ENCODE peak calls at places on chromosomes 6 and 20, in seven cellular contexts. One of them, this sample, is unnamed. For H3K27me3 and H3K36me3, the result is how much of the 10 kb centered on the place peaks cover.

GRCh38 chr6:40328988-40329545 is 258.1 kb downstream of the LRFN2 start:
- DNase-seq in lung: no peak
- DNase-seq in astrocyte: no peak
- DNase-seq in heart right ventricle: no peak
- DNase-seq in CD8-positive, alpha-beta T cell: no peak
- DNase-seq in esophagus muscularis mucosa: no peak
- DNase-seq in Peyer's patch: no peak
- DNase-seq in this sample: no peak

GRCh38 chr6:9657994-9658393 is 756.9 kb downstream of the TFAP2A start:
- DNase-seq in astrocyte: peak
- DNase-seq in lung: no peak
- DNase-seq in CD8-positive, alpha-beta T cell: no peak
- DNase-seq in heart right ventricle: no peak
- DNase-seq in Peyer's patch: no peak
- DNase-seq in esophagus muscularis mucosa: no peak
- DNase-seq in this sample: no peak

GRCh38 chr20:59583428-59584277 is 20.7 kb upstream of the PHACTR3 start:
- DNase-seq in CD8-positive, alpha-beta T cell: no peak
- DNase-seq in astrocyte: no peak
- DNase-seq in Peyer's patch: peak
- DNase-seq in heart right ventricle: peak
- DNase-seq in esophagus muscularis mucosa: no peak
- DNase-seq in lung: no peak
- DNase-seq in this sample: peak

GRCh38 chr6:152863618-152864326 is 113.2 kb downstream of the VIP start:
- DNase-seq in CD8-positive, alpha-beta T cell: peak
- DNase-seq in lung: peak
- DNase-seq in Peyer's patch: peak
- DNase-seq in esophagus muscularis mucosa: no peak
- DNase-seq in heart right ventricle: peak
- DNase-seq in astrocyte: peak
- DNase-seq in this sample: peak

GRCh38 chr6:85459224-85459901 is 9.5 kb downstream of the NT5E start:
- DNase-seq in CD8-positive, alpha-beta T cell: no peak
- DNase-seq in lung: no peak
- DNase-seq in heart right ventricle: no peak
- DNase-seq in esophagus muscularis mucosa: no peak
- DNase-seq in astrocyte: peak
- DNase-seq in Peyer's patch: no peak
- DNase-seq in this sample: no peak

GRCh38 chr6:139519097-139519496 is 144.6 kb upstream of the CITED2 start:
- DNase-seq in esophagus muscularis mucosa: no peak
- DNase-seq in astrocyte: no peak
- DNase-seq in CD8-positive, alpha-beta T cell: no peak
- DNase-seq in heart right ventricle: no peak
- DNase-seq in Peyer's patch: no peak
- DNase-seq in lung: no peak
- DNase-seq in this sample: no peak

GRCh38 chr6:140073456-140073855 is 699.0 kb upstream of the CITED2 start:
- DNase-seq in heart right ventricle: no peak
- DNase-seq in esophagus muscularis mucosa: no peak
- DNase-seq in Peyer's patch: no peak
- DNase-seq in lung: no peak
- DNase-seq in astrocyte: no peak
- DNase-seq in CD8-positive, alpha-beta T cell: no peak
- DNase-seq in this sample: no peak

GRCh38 chr6:20409427-20409971 is 7.8 kb downstream of the E2F3 start:
- DNase-seq in CD8-positive, alpha-beta T cell: no peak
- DNase-seq in heart right ventricle: no peak
- DNase-seq in Peyer's patch: peak
- DNase-seq in esophagus muscularis mucosa: no peak
- DNase-seq in lung: no peak
- DNase-seq in astrocyte: no peak
- DNase-seq in this sample: no peak

GRCh38 chr6:160996316-160996715 is 4.7 kb downstream of the MAP3K4 start:
- DNase-seq in esophagus muscularis mucosa: no peak
- DNase-seq in lung: no peak
- DNase-seq in CD8-positive, alpha-beta T cell: no peak
- DNase-seq in Peyer's patch: no peak
- DNase-seq in heart right ventricle: no peak
- DNase-seq in astrocyte: peak
- DNase-seq in this sample: no peak

GRCh38 chr6:1200706-1201105 is 111.2 kb upstream of the FOXQ1 start:
- DNase-seq in heart right ventricle: no peak
- DNase-seq in CD8-positive, alpha-beta T cell: no peak
- DNase-seq in Peyer's patch: no peak
- DNase-seq in astrocyte: no peak
- DNase-seq in lung: no peak
- DNase-seq in esophagus muscularis mucosa: no peak
- DNase-seq in this sample: peak

GRCh38 chr6:151564654-151565053 is 70.8 kb downstream of the CCDC170 start:
- DNase-seq in heart right ventricle: no peak
- DNase-seq in esophagus muscularis mucosa: no peak
- DNase-seq in Peyer's patch: no peak
- DNase-seq in lung: no peak
- DNase-seq in astrocyte: no peak
- DNase-seq in CD8-positive, alpha-beta T cell: no peak
- DNase-seq in this sample: no peak

GRCh38 chr6:50822078-50822476 is 3.4 kb downstream of the TFAP2B start:
- DNase-seq in lung: no peak
- DNase-seq in astrocyte: no peak
- DNase-seq in CD8-positive, alpha-beta T cell: no peak
- DNase-seq in Peyer's patch: no peak
- DNase-seq in esophagus muscularis mucosa: no peak
- DNase-seq in heart right ventricle: no peak
- DNase-seq in this sample: no peak

GRCh38 chr6:85610182-85610895 is 16.7 kb upstream of the SNX14 start:
- DNase-seq in lung: no peak
- DNase-seq in heart right ventricle: no peak
- DNase-seq in esophagus muscularis mucosa: no peak
- DNase-seq in astrocyte: no peak
- DNase-seq in CD8-positive, alpha-beta T cell: no peak
- DNase-seq in Peyer's patch: no peak
- DNase-seq in this sample: no peak

GRCh38 chr6:108559884-108560462 is 744 bp upstream of the FOXO3 start:
- DNase-seq in heart right ventricle: peak
- DNase-seq in astrocyte: peak
- DNase-seq in Peyer's patch: peak
- DNase-seq in CD8-positive, alpha-beta T cell: no peak
- DNase-seq in lung: peak
- DNase-seq in esophagus muscularis mucosa: peak
- DNase-seq in this sample: peak

GRCh38 chr6:45478235-45478634 is 100.5 kb upstream of the SUPT3H start:
- DNase-seq in esophagus muscularis mucosa: no peak
- DNase-seq in heart right ventricle: no peak
- DNase-seq in astrocyte: peak
- DNase-seq in CD8-positive, alpha-beta T cell: no peak
- DNase-seq in lung: no peak
- DNase-seq in Peyer's patch: no peak
- DNase-seq in this sample: no peak

GRCh38 chr6:154382707-154383106 is 26.1 kb upstream of the IPCEF1 start:
- DNase-seq in CD8-positive, alpha-beta T cell: no peak
- DNase-seq in heart right ventricle: no peak
- DNase-seq in astrocyte: peak
- DNase-seq in lung: no peak
- DNase-seq in Peyer's patch: no peak
- DNase-seq in esophagus muscularis mucosa: no peak
- DNase-seq in this sample: no peak

GRCh38 chr6:68778356-68779020 is 143.4 kb downstream of the ADGRB3 start:
- DNase-seq in lung: no peak
- DNase-seq in astrocyte: peak
- DNase-seq in esophagus muscularis mucosa: no peak
- DNase-seq in Peyer's patch: no peak
- DNase-seq in heart right ventricle: peak
- DNase-seq in CD8-positive, alpha-beta T cell: no peak
- DNase-seq in this sample: peak

GRCh38 chr6:169982461-169983386 is 231.3 kb downstream of the ERMARD start:
- DNase-seq in CD8-positive, alpha-beta T cell: no peak
- DNase-seq in astrocyte: no peak
- DNase-seq in Peyer's patch: peak
- DNase-seq in lung: no peak
- DNase-seq in esophagus muscularis mucosa: no peak
- DNase-seq in heart right ventricle: no peak
- DNase-seq in this sample: no peak

GRCh38 chr6:39228992-39229767 is at the start of gene KCNK5:
- DNase-seq in lung: peak
- DNase-seq in astrocyte: peak
- DNase-seq in esophagus muscularis mucosa: no peak
- DNase-seq in CD8-positive, alpha-beta T cell: peak
- DNase-seq in heart right ventricle: peak
- DNase-seq in Peyer's patch: peak
- DNase-seq in this sample: peak

GRCh38 chr20:58719971-58720371 is 27.4 kb downstream of the NPEPL1 start:
- DNase-seq in astrocyte: no peak
- DNase-seq in heart right ventricle: no peak
- DNase-seq in CD8-positive, alpha-beta T cell: no peak
- DNase-seq in Peyer's patch: no peak
- DNase-seq in esophagus muscularis mucosa: peak
- DNase-seq in lung: peak
- DNase-seq in this sample: no peak

GRCh38 chr6:95670011-95670463 is 92.7 kb downstream of the MANEA start:
- DNase-seq in heart right ventricle: no peak
- DNase-seq in CD8-positive, alpha-beta T cell: no peak
- DNase-seq in esophagus muscularis mucosa: no peak
- DNase-seq in lung: no peak
- DNase-seq in Peyer's patch: peak
- DNase-seq in astrocyte: no peak
- DNase-seq in this sample: no peak

GRCh38 chr6:137489410-137490371 is 4.5 kb downstream of the OLIG3 start:
- DNase-seq in lung: no peak
- DNase-seq in Peyer's patch: no peak
- DNase-seq in heart right ventricle: no peak
- DNase-seq in esophagus muscularis mucosa: peak
- DNase-seq in CD8-positive, alpha-beta T cell: no peak
- DNase-seq in astrocyte: no peak
- DNase-seq in this sample: no peak
- H3K27me3 ChIP-seq in lung: under half
- H3K27me3 ChIP-seq in Peyer's patch: under half
- H3K27me3 ChIP-seq in heart right ventricle: half or more
- H3K27me3 ChIP-seq in esophagus muscularis mucosa: half or more
- H3K27me3 ChIP-seq in CD8-positive, alpha-beta T cell: half or more
- H3K27me3 ChIP-seq in astrocyte: half or more
- H3K27me3 ChIP-seq in this sample: half or more

DNA sequence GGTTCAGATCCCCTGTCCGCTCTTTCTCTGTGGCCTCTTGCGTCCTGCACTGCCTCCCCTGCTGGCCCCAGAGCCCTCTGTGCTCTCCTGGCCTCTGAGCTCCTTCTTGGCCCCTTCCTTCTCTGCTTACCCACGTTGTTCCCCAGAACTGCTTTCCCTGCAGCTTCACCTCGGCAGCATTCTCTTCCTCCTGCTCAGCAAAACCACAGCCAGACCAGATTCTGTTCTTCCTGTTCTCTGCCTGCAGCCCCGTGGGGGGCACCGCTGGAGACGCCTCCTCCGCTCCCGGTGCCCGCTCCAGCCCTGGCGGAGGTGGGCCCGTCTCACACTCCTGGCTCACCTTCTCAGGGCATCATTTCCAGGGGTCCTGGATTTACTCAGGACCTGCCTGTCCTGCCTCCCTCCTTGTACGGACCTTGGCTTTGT is 59.7 kb downstream of the TCP11 start:
- DNase-seq in astrocyte: peak
- DNase-seq in heart right ventricle: no peak
- DNase-seq in lung: no peak
- DNase-seq in Peyer's patch: peak
- DNase-seq in esophagus muscularis mucosa: no peak
- DNase-seq in CD8-positive, alpha-beta T cell: no peak
- DNase-seq in this sample: no peak
- H3K36me3 ChIP-seq in astrocyte: under half
- H3K36me3 ChIP-seq in heart right ventricle: under half
- H3K36me3 ChIP-seq in lung: under half
- H3K36me3 ChIP-seq in Peyer's patch: under half
- H3K36me3 ChIP-seq in esophagus muscularis mucosa: half or more
- H3K36me3 ChIP-seq in CD8-positive, alpha-beta T cell: under half
- H3K36me3 ChIP-seq in this sample: under half

DNA sequence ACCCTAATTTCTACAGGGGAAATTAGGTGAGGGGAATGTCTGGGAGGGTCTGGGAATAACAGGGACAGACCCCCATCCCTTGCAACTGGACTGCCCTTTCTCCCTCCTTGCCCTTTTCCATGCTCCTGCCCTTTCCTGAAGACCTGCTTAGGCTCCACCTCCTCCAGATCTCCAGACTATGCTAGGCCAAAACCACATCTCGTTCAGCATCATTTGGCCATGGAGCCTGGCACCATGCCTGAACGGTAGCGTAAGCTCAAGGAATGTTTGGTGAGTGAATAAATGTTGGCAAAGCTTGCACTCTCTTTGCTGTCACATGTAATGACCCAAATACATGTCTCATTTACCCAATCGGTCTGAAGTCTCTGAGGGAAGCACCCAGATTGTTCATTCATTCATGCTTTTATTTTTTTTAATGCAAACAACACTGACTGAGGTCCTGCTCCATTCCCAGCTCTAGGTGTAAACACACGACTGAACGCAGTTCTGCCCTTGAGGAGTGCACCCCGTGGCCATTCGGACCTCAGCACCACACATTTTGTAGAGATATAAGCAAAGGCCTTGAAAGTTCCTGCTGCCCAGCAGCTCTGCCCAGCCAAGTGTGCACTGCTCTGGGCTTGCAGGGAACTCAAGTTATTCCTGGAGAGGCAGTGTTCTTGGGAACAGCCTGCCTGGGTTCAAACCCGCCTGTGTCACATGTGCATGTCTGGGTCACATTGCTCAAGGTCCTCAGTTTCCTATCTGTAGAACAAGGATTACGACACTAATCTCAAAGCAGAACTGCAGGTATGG is 1.1 kb upstream of the GRM4 start:
- DNase-seq in lung: no peak
- DNase-seq in Peyer's patch: no peak
- DNase-seq in esophagus muscularis mucosa: no peak
- DNase-seq in CD8-positive, alpha-beta T cell: no peak
- DNase-seq in astrocyte: peak
- DNase-seq in heart right ventricle: no peak
- DNase-seq in this sample: peak
- H3K27me3 ChIP-seq in lung: under half
- H3K27me3 ChIP-seq in Peyer's patch: under half
- H3K27me3 ChIP-seq in esophagus muscularis mucosa: half or more
- H3K27me3 ChIP-seq in CD8-positive, alpha-beta T cell: under half
- H3K27me3 ChIP-seq in astrocyte: half or more
- H3K27me3 ChIP-seq in heart right ventricle: half or more
- H3K27me3 ChIP-seq in this sample: under half

GRCh38 chr20:34925341-34925740 is 30.3 kb downstream of the GSS start:
- DNase-seq in astrocyte: no peak
- DNase-seq in esophagus muscularis mucosa: no peak
- DNase-seq in Peyer's patch: no peak
- DNase-seq in lung: no peak
- DNase-seq in CD8-positive, alpha-beta T cell: no peak
- DNase-seq in heart right ventricle: no peak
- DNase-seq in this sample: no peak

GRCh38 chr20:34931771-34932170 is 23.8 kb downstream of the GSS start:
- DNase-seq in lung: no peak
- DNase-seq in Peyer's patch: no peak
- DNase-seq in CD8-positive, alpha-beta T cell: no peak
- DNase-seq in heart right ventricle: no peak
- DNase-seq in esophagus muscularis mucosa: no peak
- DNase-seq in astrocyte: no peak
- DNase-seq in this sample: no peak

GRCh38 chr20:34928411-34928810 is 27.2 kb downstream of the GSS start:
- DNase-seq in esophagus muscularis mucosa: no peak
- DNase-seq in heart right ventricle: no peak
- DNase-seq in lung: no peak
- DNase-seq in Peyer's patch: no peak
- DNase-seq in astrocyte: no peak
- DNase-seq in CD8-positive, alpha-beta T cell: no peak
- DNase-seq in this sample: no peak

GRCh38 chr20:34925981-34926380 is 29.6 kb downstream of the GSS start:
- DNase-seq in astrocyte: no peak
- DNase-seq in Peyer's patch: no peak
- DNase-seq in CD8-positive, alpha-beta T cell: no peak
- DNase-seq in esophagus muscularis mucosa: no peak
- DNase-seq in heart right ventricle: no peak
- DNase-seq in lung: no peak
- DNase-seq in this sample: no peak

GRCh38 chr20:34927736-34928135 is 27.9 kb downstream of the GSS start:
- DNase-seq in astrocyte: no peak
- DNase-seq in CD8-positive, alpha-beta T cell: no peak
- DNase-seq in Peyer's patch: no peak
- DNase-seq in heart right ventricle: no peak
- DNase-seq in esophagus muscularis mucosa: no peak
- DNase-seq in lung: no peak
- DNase-seq in this sample: no peak
- H3K36me3 ChIP-seq in astrocyte: under half
- H3K36me3 ChIP-seq in CD8-positive, alpha-beta T cell: under half
- H3K36me3 ChIP-seq in Peyer's patch: under half
- H3K36me3 ChIP-seq in heart right ventricle: under half
- H3K36me3 ChIP-seq in esophagus muscularis mucosa: half or more
- H3K36me3 ChIP-seq in lung: under half
- H3K36me3 ChIP-seq in this sample: half or more

This sample was measured in MG63.